ENCODE peak calls at places on chromosome 3, in four cellular contexts. G is spleen, C is adipocyte, A is left cardiac atrium. T is an unnamed sample.
A peak's percentile ranks its signal among the peaks of the same experiment; 100 is the strongest.

GRCh38 chr3:140341817-140342403 is 336.0 kb upstream of the TRIM42 start:
- DNase-seq in G (no peak), C (no peak), A (no peak), T (no peak)

GRCh38 chr3:144403040-144403457 is 431.4 kb downstream of the DIPK2A start:
- DNase-seq in G (no peak), C (no peak), A (peak; percentile 41), T (no peak)

GRCh38 chr3:108489776-108490175 is 20.6 kb downstream of the MYH15 start:
- DNase-seq in G (no peak), C (peak; percentile 77), A (no peak), T (no peak)

GRCh38 chr3:111667621-111668239 is 72.6 kb upstream of the ZBED2 start:
- DNase-seq in G (peak; percentile 90), C (peak; percentile 36), A (peak; percentile 39), T (peak; percentile 33)

GRCh38 chr3:143216709-143217182 is 97.2 kb downstream of the CHST2 start:
- DNase-seq in G (no peak), C (peak; percentile 35), A (no peak), T (no peak)

GRCh38 chr3:9201895-9202294 is 47.6 kb downstream of the SRGAP3 start:
- DNase-seq in G (no peak), C (no peak), A (no peak), T (no peak)

GRCh38 chr3:117589454-117589853 is 879.9 kb downstream of the TUSC7 start:
- DNase-seq in G (no peak), C (no peak), A (no peak), T (no peak)

GRCh38 chr3:180000500-180000899 is 36.2 kb downstream of the PEX5L start:
- DNase-seq in G (no peak), C (no peak), A (no peak), T (no peak)

GRCh38 chr3:190807719-190808375 is 54.6 kb downstream of the GMNC start:
- DNase-seq in G (no peak), C (no peak), A (peak; percentile 80), T (peak; percentile 61)

GRCh38 chr3:186354100-186354499 is 7.9 kb downstream of the DGKG start:
- DNase-seq in G (no peak), C (no peak), A (no peak), T (no peak)

GRCh38 chr3:133376805-133377204 is 23.1 kb upstream of the BFSP2 start:
- DNase-seq in G (no peak), C (no peak), A (no peak), T (no peak)

GRCh38 chr3:146466596-146466995 is 2.8 kb downstream of the PLSCR2 start:
- DNase-seq in G (no peak), C (peak; percentile 66), A (no peak), T (no peak)

GRCh38 chr3:80087769-80088168 is 320.0 kb upstream of the ROBO1 start:
- DNase-seq in G (no peak), C (peak; percentile 54), A (no peak), T (no peak)

GRCh38 chr3:169179193-169180122 is 484.1 kb downstream of the MECOM start:
- DNase-seq in G (no peak), C (no peak), A (no peak), T (no peak)

GRCh38 chr3:34947849-34948248 is 691.5 kb upstream of the ARPP21 start:
- DNase-seq in G (no peak), C (peak; percentile 94), A (no peak), T (no peak)

GRCh38 chr3:82376883-82377282 is 615.4 kb upstream of the GBE1 start:
- DNase-seq in G (no peak), C (no peak), A (no peak), T (no peak)

GRCh38 chr3:133611534-133611933 is 38.0 kb downstream of the CDV3 start:
- DNase-seq in G (no peak), C (no peak), A (no peak), T (no peak)

GRCh38 chr3:191915717-191916116 is 454.8 kb downstream of the PYDC2 start:
- DNase-seq in G (no peak), C (no peak), A (no peak), T (no peak)

GRCh38 chr3:126147932-126148683 is 32.3 kb downstream of the ALDH1L1 start:
- DNase-seq in G (peak; percentile 61), C (no peak), A (no peak), T (no peak)

GRCh38 chr3:62562017-62562416 is 188.7 kb upstream of the FEZF2 start:
- DNase-seq in G (no peak), C (peak; percentile 45), A (no peak), T (no peak)

GRCh38 chr3:97821810-97822775 is at the start of gene CRYBG3:
- DNase-seq in G (peak; percentile 97), C (peak; percentile 95), A (peak; percentile 89), T (peak; percentile 80)

GRCh38 chr3:40920041-40920440 is 279.3 kb upstream of the CTNNB1 start:
- DNase-seq in G (no peak), C (peak; percentile 1), A (no peak), T (no peak)

GRCh38 chr3:165462616-165463334 is 266.6 kb upstream of the SLITRK3 start:
- DNase-seq in G (no peak), C (no peak), A (no peak), T (no peak)

GRCh38 chr3:68699541-68699940 is 232.8 kb downstream of the TAFA4 start:
- DNase-seq in G (no peak), C (no peak), A (no peak), T (no peak)

GRCh38 chr3:16399473-16399872 is 114.0 kb downstream of the RFTN1 start:
- DNase-seq in G (no peak), C (peak; percentile 84), A (peak; percentile 38), T (peak; percentile 39)

GRCh38 chr3:10173926-10174435 is 9.3 kb downstream of the IRAK2 start:
- DNase-seq in G (no peak), C (peak; percentile 82), A (peak; percentile 84), T (peak; percentile 63)

GRCh38 chr3:39491733-39492350 is 24.4 kb downstream of the MOBP start:
- DNase-seq in G (no peak), C (no peak), A (no peak), T (no peak)

GRCh38 chr3:186520957-186521842 is 23.0 kb downstream of the CRYGS start:
- DNase-seq in G (peak; percentile 78), C (no peak), A (no peak), T (no peak)

GRCh38 chr3:2535206-2535605 is 436.5 kb downstream of the CNTN4 start:
- DNase-seq in G (no peak), C (no peak), A (no peak), T (no peak)

GRCh38 chr3:116610124-116610523 is 99.5 kb upstream of the TUSC7 start:
- DNase-seq in G (no peak), C (no peak), A (no peak), T (no peak)

GRCh38 chr3:182414586-182414985 is 378.7 kb upstream of the ATP11B start:
- DNase-seq in G (no peak), C (no peak), A (no peak), T (no peak)

GRCh38 chr3:155619118-155619915 is 125.6 kb downstream of the PLCH1 start:
- DNase-seq in G (no peak), C (no peak), A (no peak), T (no peak)

GRCh38 chr3:40321818-40322217 is 12.3 kb downstream of the EIF1B start:
- DNase-seq in G (no peak), C (no peak), A (no peak), T (no peak)

GRCh38 chr3:153856932-153857331 is 264.3 kb upstream of the ARHGEF26 start:
- DNase-seq in G (no peak), C (no peak), A (no peak), T (no peak)

GRCh38 chr3:8990266-8991215 is 27.3 kb upstream of the RAD18 start:
- DNase-seq in G (peak; percentile 64), C (peak; percentile 77), A (no peak), T (no peak)

GRCh38 chr3:124037332-124037731 is 45.4 kb upstream of the ROPN1 start:
- DNase-seq in G (no peak), C (no peak), A (no peak), T (no peak)

GRCh38 chr3:158809642-158810041 is 7.8 kb downstream of the MFSD1 start:
- DNase-seq in G (no peak), C (no peak), A (no peak), T (no peak)

GRCh38 chr3:14991818-14992612 is 44.6 kb downstream of the NR2C2 start:
- DNase-seq in G (no peak), C (peak; percentile 4), A (no peak), T (no peak)

T was measured in lung.